ENCODE peak calls at places on chromosomes 7 and 10, in ten cellular contexts. V is sigmoid colon; R is cardiac muscle cell; G is hepatocyte; O is GM10248; H is NB4; X is CD8-positive, alpha-beta T cell; P is transverse colon; Z is gastrocnemius medialis; Q is mammary epithelial cell. K is an unnamed sample.

GRCh38 chr7:22193361-22194016 is 163.5 kb downstream of the RAPGEF5 start:
- DNase-seq in V (peak), R (peak), G (peak), O (no peak), H (no peak), X (no peak), P (no peak), Z (no peak), Q (no peak), K (peak)

GRCh38 chr7:101162551-101163280 is 2.7 kb downstream of the VGF start:
- DNase-seq in V (no peak), R (peak), G (peak), O (no peak), H (peak), X (no peak), P (peak), Z (no peak), Q (peak), K (no peak)

GRCh38 chr10:122468220-122468922 is 7.0 kb downstream of the HTRA1 start:
- DNase-seq in V (no peak), R (no peak), G (no peak), O (no peak), H (no peak), X (no peak), P (no peak), Z (no peak), Q (no peak), K (no peak)

GRCh38 chr10:63666836-63667383 is 145.7 kb downstream of the REEP3 start:
- DNase-seq in V (no peak), R (no peak), G (no peak), O (peak), H (no peak), X (no peak), P (no peak), Z (no peak), Q (peak), K (no peak)

GRCh38 chr7:1691096-1691495 is 21.0 kb downstream of the ELFN1 start:
- DNase-seq in V (peak), R (no peak), G (no peak), O (no peak), H (no peak), X (no peak), P (no peak), Z (no peak), Q (no peak), K (peak)

GRCh38 chr10:61486251-61486650 is 33.1 kb upstream of the TMEM26 start:
- DNase-seq in V (no peak), R (no peak), G (no peak), O (no peak), H (no peak), X (no peak), P (no peak), Z (no peak), Q (no peak), K (no peak)

GRCh38 chr7:143181349-143181748 is 1.9 kb upstream of the TAS2R39 start:
- DNase-seq in V (no peak), R (no peak), G (no peak), O (no peak), H (no peak), X (no peak), P (no peak), Z (no peak), Q (no peak), K (no peak)

GRCh38 chr7:7577888-7578287 is 11.2 kb downstream of the MIOS start:
- DNase-seq in V (no peak), R (no peak), G (no peak), O (no peak), H (peak), X (no peak), P (no peak), Z (no peak), Q (no peak), K (no peak)

GRCh38 chr10:61655335-61655851 is 7.3 kb upstream of the CABCOCO1 start:
- DNase-seq in V (no peak), R (no peak), G (no peak), O (no peak), H (no peak), X (no peak), P (no peak), Z (no peak), Q (no peak), K (no peak)

GRCh38 chr10:95920798-95921426 is 13.1 kb downstream of the CC2D2B start:
- DNase-seq in V (no peak), R (no peak), G (no peak), O (no peak), H (no peak), X (no peak), P (no peak), Z (no peak), Q (no peak), K (no peak)

GRCh38 chr10:33145451-33146188 is 187.6 kb upstream of the ITGB1 start:
- DNase-seq in V (no peak), R (no peak), G (no peak), O (no peak), H (no peak), X (no peak), P (no peak), Z (no peak), Q (peak), K (no peak)

GRCh38 chr10:98577578-98577977 is 130.8 kb upstream of the HPS1 start:
- DNase-seq in V (no peak), R (no peak), G (no peak), O (no peak), H (no peak), X (no peak), P (no peak), Z (no peak), Q (no peak), K (no peak)

GRCh38 chr10:69250041-69250440 is 28.3 kb upstream of the HK1 start:
- DNase-seq in V (no peak), R (no peak), G (no peak), O (no peak), H (no peak), X (no peak), P (no peak), Z (no peak), Q (no peak), K (no peak)

GRCh38 chr7:57225666-57226065 is 93.4 kb upstream of the ZNF479 start:
- DNase-seq in V (no peak), R (no peak), G (no peak), O (no peak), H (no peak), X (no peak), P (no peak), Z (no peak), Q (no peak), K (no peak)

GRCh38 chr10:133438711-133439273 is 14.4 kb upstream of the SPRN start:
- DNase-seq in V (no peak), R (no peak), G (no peak), O (peak), H (peak), X (no peak), P (no peak), Z (peak), Q (peak), K (no peak)

GRCh38 chr10:26682926-26683325 is 14.6 kb upstream of the PDSS1 start:
- DNase-seq in V (no peak), R (no peak), G (no peak), O (no peak), H (no peak), X (no peak), P (no peak), Z (no peak), Q (no peak), K (no peak)

GRCh38 chr10:114850126-114850525 is 28.5 kb downstream of the FHIP2A start:
- DNase-seq in V (no peak), R (no peak), G (no peak), O (no peak), H (no peak), X (no peak), P (no peak), Z (no peak), Q (no peak), K (no peak)

GRCh38 chr10:116296358-116296757 is 23.4 kb upstream of the GFRA1 start:
- DNase-seq in V (no peak), R (no peak), G (peak), O (no peak), H (no peak), X (no peak), P (no peak), Z (no peak), Q (no peak), K (no peak)

GRCh38 chr7:77415822-77416620 is at the start of gene GSAP:
- DNase-seq in V (peak), R (peak), G (peak), O (peak), H (peak), X (peak), P (peak), Z (peak), Q (peak), K (peak)

GRCh38 chr7:140810830-140811556 is 113.7 kb downstream of the BRAF start:
- DNase-seq in V (peak), R (peak), G (peak), O (peak), H (peak), X (peak), P (peak), Z (peak), Q (peak), K (no peak)

GRCh38 chr7:72099784-72100183 is 312.4 kb downstream of the CALN1 start:
- DNase-seq in V (no peak), R (no peak), G (no peak), O (no peak), H (no peak), X (no peak), P (no peak), Z (no peak), Q (no peak), K (no peak)

GRCh38 chr7:17500718-17501117 is 202.3 kb downstream of the AHR start:
- DNase-seq in V (no peak), R (no peak), G (no peak), O (no peak), H (no peak), X (no peak), P (no peak), Z (no peak), Q (no peak), K (no peak)

GRCh38 chr10:3924344-3924743 is 139.3 kb upstream of the KLF6 start:
- DNase-seq in V (no peak), R (no peak), G (no peak), O (no peak), H (no peak), X (no peak), P (no peak), Z (no peak), Q (peak), K (no peak)

GRCh38 chr7:37441405-37441797 is 7.3 kb downstream of the ELMO1 start:
- DNase-seq in V (no peak), R (no peak), G (no peak), O (no peak), H (no peak), X (no peak), P (no peak), Z (no peak), Q (no peak), K (no peak)

GRCh38 chr7:37439282-37440021 is 9.2 kb downstream of the ELMO1 start:
- DNase-seq in V (no peak), R (no peak), G (no peak), O (no peak), H (no peak), X (no peak), P (no peak), Z (no peak), Q (no peak), K (no peak)

GRCh38 chr7:37440738-37441404 is 7.8 kb downstream of the ELMO1 start:
- DNase-seq in V (no peak), R (no peak), G (no peak), O (no peak), H (no peak), X (peak), P (no peak), Z (no peak), Q (no peak), K (no peak)

GRCh38 chr7:37445064-37445723 is 3.5 kb downstream of the ELMO1 start:
- DNase-seq in V (no peak), R (no peak), G (peak), O (no peak), H (peak), X (no peak), P (no peak), Z (no peak), Q (no peak), K (no peak)

GRCh38 chr7:37442268-37442667 is 6.4 kb downstream of the ELMO1 start:
- DNase-seq in V (no peak), R (no peak), G (no peak), O (no peak), H (no peak), X (no peak), P (no peak), Z (no peak), Q (no peak), K (no peak)
- TF ChIP-seq CTCF in V (no peak), R (no peak), G (no peak), O (no peak), H (no peak), X (no peak), P (no peak), Z (no peak), Q (no peak), K (no peak)

DNA sequence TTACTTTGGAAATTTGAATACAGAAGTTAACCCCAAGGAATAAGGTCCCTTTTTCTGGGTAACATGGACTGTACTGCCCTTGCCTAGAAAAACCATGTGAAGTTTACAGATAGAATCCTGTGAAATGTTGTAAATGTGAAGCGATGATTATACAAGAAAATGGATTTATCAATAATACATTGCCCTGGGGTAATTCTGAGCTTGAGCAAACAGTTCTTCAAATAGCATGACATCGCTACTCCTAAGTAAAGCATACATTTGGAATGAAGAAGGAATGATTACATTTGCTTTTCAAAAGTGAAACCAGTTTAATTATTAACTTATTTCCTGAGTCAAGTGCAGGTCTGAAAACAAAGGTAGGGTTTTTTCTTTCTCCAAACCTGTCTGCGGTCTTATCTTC is 43.3 kb upstream of the FZD8 start:
- DNase-seq in V (no peak), R (no peak), G (peak), O (no peak), H (no peak), X (no peak), P (no peak), Z (no peak), Q (no peak), K (no peak)
- TF ChIP-seq CTCF in V (no peak), R (no peak), G (no peak), O (no peak), H (no peak), X (no peak), P (no peak), Z (no peak), Q (no peak), K (no peak)

DNA sequence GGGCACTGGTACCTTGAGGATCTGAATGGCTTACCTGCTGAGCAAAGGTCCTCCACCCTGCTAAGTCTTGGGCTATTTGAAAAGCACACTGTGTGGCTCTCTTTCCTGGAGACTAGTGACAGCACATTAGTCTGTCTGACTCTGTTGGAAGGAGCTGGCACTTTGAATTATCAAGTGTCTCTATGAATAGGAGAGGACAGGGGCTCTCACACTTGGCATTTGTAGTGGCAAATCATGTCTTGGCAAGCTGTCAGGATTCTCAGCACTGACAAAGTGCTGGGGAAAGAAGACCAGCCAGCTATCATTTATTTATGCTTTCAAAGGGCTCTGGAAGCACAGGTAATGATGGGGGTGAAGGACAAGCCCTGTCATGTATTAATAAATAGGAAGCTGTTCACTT is 62.8 kb downstream of the MTPN start:
- DNase-seq in V (no peak), R (peak), G (no peak), O (no peak), H (no peak), X (no peak), P (no peak), Z (no peak), Q (peak), K (no peak)
- TF ChIP-seq CTCF in V (no peak), R (no peak), G (no peak), O (no peak), H (no peak), X (no peak), P (no peak), Z (no peak), Q (no peak), K (no peak)

DNA sequence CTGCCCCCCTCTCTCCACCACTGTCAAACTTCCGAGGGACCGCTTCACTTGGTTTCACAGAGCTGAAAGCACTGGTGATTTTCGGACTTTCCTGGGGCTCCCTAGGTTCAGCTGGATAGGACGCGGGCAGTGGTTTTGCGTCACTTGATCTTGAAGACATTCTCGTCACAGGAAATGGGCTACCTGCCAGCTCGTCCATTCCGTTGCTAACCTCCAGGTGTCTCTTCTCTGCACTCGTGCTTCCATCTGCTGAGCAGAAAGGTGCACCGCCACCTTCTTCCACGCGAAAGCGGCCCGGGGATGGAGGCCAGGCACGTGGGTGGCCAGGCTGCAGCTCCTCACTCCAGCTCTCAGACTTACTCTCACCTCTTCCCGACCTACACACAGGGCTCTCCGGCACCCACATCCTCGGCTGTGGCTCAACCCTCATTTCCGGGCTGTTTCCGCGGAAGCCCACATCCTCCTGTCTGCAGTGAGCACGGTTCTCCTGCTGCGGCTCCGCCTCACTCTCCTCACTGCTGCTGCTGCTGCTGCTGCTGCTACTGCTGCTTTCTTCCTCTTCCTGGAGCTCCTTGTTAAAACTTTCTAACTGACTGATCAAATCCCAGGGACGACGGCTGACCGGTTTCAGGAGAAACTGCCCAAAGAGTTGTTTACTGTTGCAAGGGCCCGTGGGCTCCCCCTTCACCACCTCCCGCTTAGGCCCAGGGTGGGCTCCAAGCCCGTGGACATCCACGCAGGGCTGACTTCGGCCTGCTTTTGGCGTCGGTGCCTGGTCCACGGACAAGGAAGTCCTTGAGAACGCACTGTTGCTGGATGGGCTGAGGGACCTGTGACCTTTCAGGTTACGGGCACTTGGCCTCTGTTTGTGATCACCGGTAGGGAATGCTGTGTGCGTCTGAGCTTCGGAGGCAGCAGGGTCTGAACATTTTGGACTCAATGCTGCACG is 32.1 kb downstream of the JCAD start:
- DNase-seq in V (peak), R (no peak), G (no peak), O (peak), H (peak), X (peak), P (peak), Z (peak), Q (peak), K (peak)
- TF ChIP-seq CTCF in V (no peak), R (no peak), G (no peak), O (peak), H (no peak), X (peak), P (no peak), Z (no peak), Q (peak), K (no peak)

GRCh38 chr7:5822742-5823503 is 41.5 kb upstream of the RNF216 start:
- DNase-seq in V (peak), R (peak), G (peak), O (peak), H (peak), X (peak), P (peak), Z (peak), Q (peak), K (peak)

GRCh38 chr7:5831196-5831595 is 49.4 kb upstream of the OCM start:
- DNase-seq in V (no peak), R (no peak), G (no peak), O (no peak), H (no peak), X (no peak), P (no peak), Z (no peak), Q (no peak), K (no peak)

GRCh38 chr7:5824297-5824610 is 42.8 kb upstream of the RNF216 start:
- DNase-seq in V (no peak), R (no peak), G (no peak), O (peak), H (no peak), X (peak), P (no peak), Z (no peak), Q (no peak), K (no peak)

DNA sequence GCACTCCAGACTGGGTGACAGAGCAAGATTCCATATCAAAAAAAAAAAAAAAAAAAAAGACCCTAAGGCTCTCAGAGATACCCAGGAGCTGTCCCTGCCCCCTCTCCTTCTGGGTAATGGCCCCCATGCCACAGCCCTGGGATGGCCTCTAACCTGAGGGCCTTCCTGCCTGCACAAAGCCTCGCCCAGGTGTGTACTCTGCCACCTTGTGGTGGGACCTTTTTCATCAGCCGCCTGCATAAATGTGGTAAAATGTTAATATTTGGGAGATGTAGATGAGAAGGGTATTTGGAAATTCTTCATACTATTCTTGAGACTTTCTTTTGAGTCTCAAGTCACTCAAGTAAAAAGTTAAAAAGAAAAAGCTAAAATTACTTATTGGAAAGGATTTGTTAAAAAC is 46.3 kb upstream of the RNF216 start:
- DNase-seq in V (no peak), R (peak), G (no peak), O (peak), H (peak), X (peak), P (peak), Z (no peak), Q (no peak), K (no peak)
- TF ChIP-seq CTCF in V (no peak), R (peak), G (peak), O (peak), H (peak), X (peak), P (peak), Z (no peak), Q (peak), K (peak)

GRCh38 chr7:130337410-130337971 is 7.1 kb upstream of the CPA5 start:
- DNase-seq in V (no peak), R (no peak), G (no peak), O (no peak), H (no peak), X (no peak), P (no peak), Z (no peak), Q (no peak), K (no peak)
- TF ChIP-seq CTCF in V (no peak), R (no peak), G (no peak), O (no peak), H (no peak), X (no peak), P (no peak), Z (no peak), Q (no peak), K (no peak)